ENCODE peak calls at places on chromosomes 3 and 15, in six cellular contexts. One of them, this sample, is unnamed.
A peak's percentile ranks its signal among the peaks of the same experiment; 100 is the strongest.

GRCh38 chr3:46705751-46706572 is 4.8 kb downstream of the TMIE start:
- DNase-seq in activated effector memory CD4-positive, alpha-beta T cell treated with anti-CD3 and anti-CD28 coated beads, Interleukin-2, amount 50 U/mL, for 16 hours: peak; percentile 51
- DNase-seq in Panc1: no peak
- DNase-seq in GDM1: no peak
- DNase-seq in NCI-H2029 treated with DMSO at 0.1 percent for 48 hours: no peak
- DNase-seq in EH: peak; percentile 90
- DNase-seq in this sample: no peak

GRCh38 chr15:87038404-87038803 is 958.7 kb downstream of the AGBL1 start:
- DNase-seq in EH: no peak
- DNase-seq in Panc1: no peak
- DNase-seq in NCI-H2029 treated with DMSO at 0.1 percent for 48 hours: no peak
- DNase-seq in activated effector memory CD4-positive, alpha-beta T cell treated with anti-CD3 and anti-CD28 coated beads, Interleukin-2, amount 50 U/mL, for 16 hours: no peak
- DNase-seq in GDM1: no peak
- DNase-seq in this sample: no peak

GRCh38 chr3:89038864-89039263 is 68.6 kb upstream of the EPHA3 start:
- DNase-seq in NCI-H2029 treated with DMSO at 0.1 percent for 48 hours: no peak
- DNase-seq in Panc1: no peak
- DNase-seq in GDM1: no peak
- DNase-seq in EH: no peak
- DNase-seq in activated effector memory CD4-positive, alpha-beta T cell treated with anti-CD3 and anti-CD28 coated beads, Interleukin-2, amount 50 U/mL, for 16 hours: no peak
- DNase-seq in this sample: no peak

GRCh38 chr3:69104585-69104984 is 17.8 kb downstream of the LMOD3 start:
- DNase-seq in Panc1: no peak
- DNase-seq in NCI-H2029 treated with DMSO at 0.1 percent for 48 hours: no peak
- DNase-seq in EH: no peak
- DNase-seq in activated effector memory CD4-positive, alpha-beta T cell treated with anti-CD3 and anti-CD28 coated beads, Interleukin-2, amount 50 U/mL, for 16 hours: no peak
- DNase-seq in GDM1: no peak
- DNase-seq in this sample: no peak

GRCh38 chr3:138043266-138044029 is 33.5 kb downstream of the CLDN18 start:
- DNase-seq in activated effector memory CD4-positive, alpha-beta T cell treated with anti-CD3 and anti-CD28 coated beads, Interleukin-2, amount 50 U/mL, for 16 hours: no peak
- DNase-seq in Panc1: no peak
- DNase-seq in GDM1: no peak
- DNase-seq in EH: peak; percentile 89
- DNase-seq in NCI-H2029 treated with DMSO at 0.1 percent for 48 hours: no peak
- DNase-seq in this sample: no peak

GRCh38 chr15:39338251-39338650 is 242.6 kb upstream of the THBS1 start:
- DNase-seq in EH: peak; percentile 23
- DNase-seq in GDM1: no peak
- DNase-seq in NCI-H2029 treated with DMSO at 0.1 percent for 48 hours: no peak
- DNase-seq in activated effector memory CD4-positive, alpha-beta T cell treated with anti-CD3 and anti-CD28 coated beads, Interleukin-2, amount 50 U/mL, for 16 hours: no peak
- DNase-seq in Panc1: no peak
- DNase-seq in this sample: no peak

GRCh38 chr3:58036287-58037032 is 28.2 kb downstream of the FLNB start:
- DNase-seq in EH: no peak
- DNase-seq in GDM1: no peak
- DNase-seq in NCI-H2029 treated with DMSO at 0.1 percent for 48 hours: no peak
- DNase-seq in Panc1: no peak
- DNase-seq in activated effector memory CD4-positive, alpha-beta T cell treated with anti-CD3 and anti-CD28 coated beads, Interleukin-2, amount 50 U/mL, for 16 hours: no peak
- DNase-seq in this sample: no peak

GRCh38 chr3:16399473-16399872 is 114.0 kb downstream of the RFTN1 start:
- DNase-seq in NCI-H2029 treated with DMSO at 0.1 percent for 48 hours: no peak
- DNase-seq in EH: peak; percentile 93
- DNase-seq in Panc1: no peak
- DNase-seq in activated effector memory CD4-positive, alpha-beta T cell treated with anti-CD3 and anti-CD28 coated beads, Interleukin-2, amount 50 U/mL, for 16 hours: no peak
- DNase-seq in GDM1: no peak
- DNase-seq in this sample: no peak

GRCh38 chr15:73822998-73823397 is 50.4 kb upstream of the TBC1D21 start:
- DNase-seq in NCI-H2029 treated with DMSO at 0.1 percent for 48 hours: no peak
- DNase-seq in GDM1: no peak
- DNase-seq in activated effector memory CD4-positive, alpha-beta T cell treated with anti-CD3 and anti-CD28 coated beads, Interleukin-2, amount 50 U/mL, for 16 hours: no peak
- DNase-seq in Panc1: no peak
- DNase-seq in EH: peak; percentile 53
- DNase-seq in this sample: no peak

GRCh38 chr15:101126618-101127502 is 125.0 kb downstream of the CHSY1 start:
- DNase-seq in NCI-H2029 treated with DMSO at 0.1 percent for 48 hours: no peak
- DNase-seq in GDM1: no peak
- DNase-seq in Panc1: no peak
- DNase-seq in EH: peak; percentile 77
- DNase-seq in activated effector memory CD4-positive, alpha-beta T cell treated with anti-CD3 and anti-CD28 coated beads, Interleukin-2, amount 50 U/mL, for 16 hours: no peak
- DNase-seq in this sample: no peak

GRCh38 chr15:58595516-58596238 is 153.8 kb downstream of the ADAM10 start:
- DNase-seq in activated effector memory CD4-positive, alpha-beta T cell treated with anti-CD3 and anti-CD28 coated beads, Interleukin-2, amount 50 U/mL, for 16 hours: no peak
- DNase-seq in GDM1: no peak
- DNase-seq in Panc1: no peak
- DNase-seq in EH: no peak
- DNase-seq in NCI-H2029 treated with DMSO at 0.1 percent for 48 hours: no peak
- DNase-seq in this sample: no peak

GRCh38 chr15:36370051-36370734 is 209.2 kb upstream of the CDIN1 start:
- DNase-seq in Panc1: no peak
- DNase-seq in GDM1: no peak
- DNase-seq in activated effector memory CD4-positive, alpha-beta T cell treated with anti-CD3 and anti-CD28 coated beads, Interleukin-2, amount 50 U/mL, for 16 hours: no peak
- DNase-seq in EH: no peak
- DNase-seq in NCI-H2029 treated with DMSO at 0.1 percent for 48 hours: no peak
- DNase-seq in this sample: no peak

GRCh38 chr3:8990266-8991215 is 27.3 kb upstream of the RAD18 start:
- DNase-seq in GDM1: no peak
- DNase-seq in activated effector memory CD4-positive, alpha-beta T cell treated with anti-CD3 and anti-CD28 coated beads, Interleukin-2, amount 50 U/mL, for 16 hours: no peak
- DNase-seq in NCI-H2029 treated with DMSO at 0.1 percent for 48 hours: no peak
- DNase-seq in EH: peak; percentile 59
- DNase-seq in Panc1: no peak
- DNase-seq in this sample: no peak

GRCh38 chr15:74351639-74352038 is 15.8 kb downstream of the CYP11A1 start:
- DNase-seq in EH: no peak
- DNase-seq in GDM1: no peak
- DNase-seq in Panc1: no peak
- DNase-seq in NCI-H2029 treated with DMSO at 0.1 percent for 48 hours: no peak
- DNase-seq in activated effector memory CD4-positive, alpha-beta T cell treated with anti-CD3 and anti-CD28 coated beads, Interleukin-2, amount 50 U/mL, for 16 hours: peak; percentile 14
- DNase-seq in this sample: no peak

GRCh38 chr15:64981812-64982431 is 7.8 kb downstream of the SPG21 start:
- DNase-seq in activated effector memory CD4-positive, alpha-beta T cell treated with anti-CD3 and anti-CD28 coated beads, Interleukin-2, amount 50 U/mL, for 16 hours: no peak
- DNase-seq in Panc1: no peak
- DNase-seq in GDM1: no peak
- DNase-seq in NCI-H2029 treated with DMSO at 0.1 percent for 48 hours: no peak
- DNase-seq in EH: no peak
- DNase-seq in this sample: no peak

GRCh38 chr15:67107014-67107812 is 41.8 kb downstream of the SMAD3 start:
- DNase-seq in EH: peak; percentile 100
- DNase-seq in NCI-H2029 treated with DMSO at 0.1 percent for 48 hours: no peak
- DNase-seq in GDM1: no peak
- DNase-seq in Panc1: peak; percentile 99
- DNase-seq in activated effector memory CD4-positive, alpha-beta T cell treated with anti-CD3 and anti-CD28 coated beads, Interleukin-2, amount 50 U/mL, for 16 hours: no peak
- DNase-seq in this sample: peak; percentile 58

GRCh38 chr3:55488398-55489055 is 1.4 kb upstream of the WNT5A start:
- DNase-seq in Panc1: no peak
- DNase-seq in GDM1: no peak
- DNase-seq in NCI-H2029 treated with DMSO at 0.1 percent for 48 hours: no peak
- DNase-seq in activated effector memory CD4-positive, alpha-beta T cell treated with anti-CD3 and anti-CD28 coated beads, Interleukin-2, amount 50 U/mL, for 16 hours: no peak
- DNase-seq in EH: peak; percentile 92
- DNase-seq in this sample: peak; percentile 18

GRCh38 chr3:161371441-161372320 is at the start of gene SPTSSB:
- DNase-seq in activated effector memory CD4-positive, alpha-beta T cell treated with anti-CD3 and anti-CD28 coated beads, Interleukin-2, amount 50 U/mL, for 16 hours: peak; percentile 76
- DNase-seq in GDM1: no peak
- DNase-seq in EH: peak; percentile 36
- DNase-seq in Panc1: no peak
- DNase-seq in NCI-H2029 treated with DMSO at 0.1 percent for 48 hours: no peak
- DNase-seq in this sample: peak; percentile 5

GRCh38 chr3:126023390-126023789 is 54.4 kb downstream of the ROPN1B start:
- DNase-seq in GDM1: no peak
- DNase-seq in EH: no peak
- DNase-seq in Panc1: no peak
- DNase-seq in NCI-H2029 treated with DMSO at 0.1 percent for 48 hours: no peak
- DNase-seq in activated effector memory CD4-positive, alpha-beta T cell treated with anti-CD3 and anti-CD28 coated beads, Interleukin-2, amount 50 U/mL, for 16 hours: no peak
- DNase-seq in this sample: no peak

GRCh38 chr15:75153084-75153483 is 48.6 kb upstream of the C15orf39 start:
- DNase-seq in GDM1: peak; percentile 89
- DNase-seq in EH: peak; percentile 49
- DNase-seq in Panc1: no peak
- DNase-seq in NCI-H2029 treated with DMSO at 0.1 percent for 48 hours: no peak
- DNase-seq in activated effector memory CD4-positive, alpha-beta T cell treated with anti-CD3 and anti-CD28 coated beads, Interleukin-2, amount 50 U/mL, for 16 hours: no peak
- DNase-seq in this sample: peak; percentile 92

GRCh38 chr3:129596194-129597086 is 10.0 kb downstream of the PLXND1 start:
- DNase-seq in NCI-H2029 treated with DMSO at 0.1 percent for 48 hours: no peak
- DNase-seq in GDM1: no peak
- DNase-seq in EH: peak; percentile 99
- DNase-seq in Panc1: no peak
- DNase-seq in activated effector memory CD4-positive, alpha-beta T cell treated with anti-CD3 and anti-CD28 coated beads, Interleukin-2, amount 50 U/mL, for 16 hours: no peak
- DNase-seq in this sample: peak; percentile 35

GRCh38 chr15:39860871-39861270 is 59.2 kb downstream of the GPR176 start:
- DNase-seq in NCI-H2029 treated with DMSO at 0.1 percent for 48 hours: no peak
- DNase-seq in Panc1: no peak
- DNase-seq in GDM1: no peak
- DNase-seq in EH: no peak
- DNase-seq in activated effector memory CD4-positive, alpha-beta T cell treated with anti-CD3 and anti-CD28 coated beads, Interleukin-2, amount 50 U/mL, for 16 hours: no peak
- DNase-seq in this sample: no peak

GRCh38 chr3:101167341-101167740 is 153.0 kb downstream of the IMPG2 start:
- DNase-seq in EH: no peak
- DNase-seq in activated effector memory CD4-positive, alpha-beta T cell treated with anti-CD3 and anti-CD28 coated beads, Interleukin-2, amount 50 U/mL, for 16 hours: no peak
- DNase-seq in Panc1: no peak
- DNase-seq in NCI-H2029 treated with DMSO at 0.1 percent for 48 hours: no peak
- DNase-seq in GDM1: no peak
- DNase-seq in this sample: no peak

GRCh38 chr15:80967451-80967850 is 22.2 kb downstream of the MESD start:
- DNase-seq in EH: peak; percentile 86
- DNase-seq in activated effector memory CD4-positive, alpha-beta T cell treated with anti-CD3 and anti-CD28 coated beads, Interleukin-2, amount 50 U/mL, for 16 hours: no peak
- DNase-seq in Panc1: no peak
- DNase-seq in NCI-H2029 treated with DMSO at 0.1 percent for 48 hours: no peak
- DNase-seq in GDM1: no peak
- DNase-seq in this sample: no peak

GRCh38 chr15:73078722-73079121 is 26.5 kb downstream of the NEO1 start:
- DNase-seq in NCI-H2029 treated with DMSO at 0.1 percent for 48 hours: peak; percentile 3
- DNase-seq in Panc1: no peak
- DNase-seq in GDM1: no peak
- DNase-seq in activated effector memory CD4-positive, alpha-beta T cell treated with anti-CD3 and anti-CD28 coated beads, Interleukin-2, amount 50 U/mL, for 16 hours: no peak
- DNase-seq in EH: peak; percentile 72
- DNase-seq in this sample: no peak

GRCh38 chr3:127183931-127184869 is 8.7 kb upstream of the PRR23E start:
- DNase-seq in NCI-H2029 treated with DMSO at 0.1 percent for 48 hours: no peak
- DNase-seq in Panc1: no peak
- DNase-seq in GDM1: no peak
- DNase-seq in EH: no peak
- DNase-seq in activated effector memory CD4-positive, alpha-beta T cell treated with anti-CD3 and anti-CD28 coated beads, Interleukin-2, amount 50 U/mL, for 16 hours: peak; percentile 43
- DNase-seq in this sample: no peak

GRCh38 chr15:90031231-90031791 is 30.2 kb downstream of the ZNF710 start:
- DNase-seq in activated effector memory CD4-positive, alpha-beta T cell treated with anti-CD3 and anti-CD28 coated beads, Interleukin-2, amount 50 U/mL, for 16 hours: peak; percentile 59
- DNase-seq in GDM1: no peak
- DNase-seq in NCI-H2029 treated with DMSO at 0.1 percent for 48 hours: no peak
- DNase-seq in EH: peak; percentile 73
- DNase-seq in Panc1: no peak
- DNase-seq in this sample: no peak

GRCh38 chr3:116661196-116661595 is 48.4 kb upstream of the TUSC7 start:
- DNase-seq in NCI-H2029 treated with DMSO at 0.1 percent for 48 hours: no peak
- DNase-seq in Panc1: no peak
- DNase-seq in EH: no peak
- DNase-seq in GDM1: no peak
- DNase-seq in activated effector memory CD4-positive, alpha-beta T cell treated with anti-CD3 and anti-CD28 coated beads, Interleukin-2, amount 50 U/mL, for 16 hours: no peak
- DNase-seq in this sample: no peak

GRCh38 chr3:84893211-84893610 is 65.6 kb upstream of the CADM2 start:
- DNase-seq in Panc1: no peak
- DNase-seq in activated effector memory CD4-positive, alpha-beta T cell treated with anti-CD3 and anti-CD28 coated beads, Interleukin-2, amount 50 U/mL, for 16 hours: no peak
- DNase-seq in GDM1: no peak
- DNase-seq in NCI-H2029 treated with DMSO at 0.1 percent for 48 hours: peak; percentile 97
- DNase-seq in EH: no peak
- DNase-seq in this sample: no peak

GRCh38 chr3:160279657-160280056 is 54.4 kb downstream of the C3orf80 start:
- DNase-seq in GDM1: no peak
- DNase-seq in NCI-H2029 treated with DMSO at 0.1 percent for 48 hours: no peak
- DNase-seq in Panc1: no peak
- DNase-seq in EH: peak; percentile 6
- DNase-seq in activated effector memory CD4-positive, alpha-beta T cell treated with anti-CD3 and anti-CD28 coated beads, Interleukin-2, amount 50 U/mL, for 16 hours: no peak
- DNase-seq in this sample: no peak

GRCh38 chr3:139121513-139122220 is 77.0 kb upstream of the PRR23C start:
- DNase-seq in Panc1: no peak
- DNase-seq in NCI-H2029 treated with DMSO at 0.1 percent for 48 hours: no peak
- DNase-seq in GDM1: no peak
- DNase-seq in activated effector memory CD4-positive, alpha-beta T cell treated with anti-CD3 and anti-CD28 coated beads, Interleukin-2, amount 50 U/mL, for 16 hours: no peak
- DNase-seq in EH: peak; percentile 28
- DNase-seq in this sample: no peak

GRCh38 chr3:194465920-194466570 is 20.8 kb downstream of the ATP13A3 start:
- DNase-seq in GDM1: no peak
- DNase-seq in activated effector memory CD4-positive, alpha-beta T cell treated with anti-CD3 and anti-CD28 coated beads, Interleukin-2, amount 50 U/mL, for 16 hours: no peak
- DNase-seq in NCI-H2029 treated with DMSO at 0.1 percent for 48 hours: no peak
- DNase-seq in EH: no peak
- DNase-seq in Panc1: no peak
- DNase-seq in this sample: no peak

GRCh38 chr3:156140196-156140595 is 19.8 kb downstream of the KCNAB1 start:
- DNase-seq in activated effector memory CD4-positive, alpha-beta T cell treated with anti-CD3 and anti-CD28 coated beads, Interleukin-2, amount 50 U/mL, for 16 hours: no peak
- DNase-seq in Panc1: no peak
- DNase-seq in EH: no peak
- DNase-seq in GDM1: no peak
- DNase-seq in NCI-H2029 treated with DMSO at 0.1 percent for 48 hours: no peak
- DNase-seq in this sample: no peak

GRCh38 chr3:12895391-12896205 is 54.2 kb upstream of the RPL32 start:
- DNase-seq in activated effector memory CD4-positive, alpha-beta T cell treated with anti-CD3 and anti-CD28 coated beads, Interleukin-2, amount 50 U/mL, for 16 hours: no peak
- DNase-seq in EH: no peak
- DNase-seq in NCI-H2029 treated with DMSO at 0.1 percent for 48 hours: no peak
- DNase-seq in Panc1: no peak
- DNase-seq in GDM1: no peak
- DNase-seq in this sample: no peak

GRCh38 chr15:50051811-50052419 is 67.1 kb downstream of the ATP8B4 start:
- DNase-seq in Panc1: peak; percentile 79
- DNase-seq in NCI-H2029 treated with DMSO at 0.1 percent for 48 hours: peak; percentile 6
- DNase-seq in GDM1: peak; percentile 9
- DNase-seq in EH: peak; percentile 81
- DNase-seq in activated effector memory CD4-positive, alpha-beta T cell treated with anti-CD3 and anti-CD28 coated beads, Interleukin-2, amount 50 U/mL, for 16 hours: no peak
- DNase-seq in this sample: peak; percentile 19

GRCh38 chr15:71048913-71049675 is 66.2 kb upstream of the THSD4 start:
- DNase-seq in activated effector memory CD4-positive, alpha-beta T cell treated with anti-CD3 and anti-CD28 coated beads, Interleukin-2, amount 50 U/mL, for 16 hours: no peak
- DNase-seq in Panc1: no peak
- DNase-seq in GDM1: no peak
- DNase-seq in NCI-H2029 treated with DMSO at 0.1 percent for 48 hours: no peak
- DNase-seq in EH: peak; percentile 95
- DNase-seq in this sample: no peak

GRCh38 chr3:58137306-58137705 is 73.5 kb downstream of the DNASE1L3 start:
- DNase-seq in EH: no peak
- DNase-seq in NCI-H2029 treated with DMSO at 0.1 percent for 48 hours: no peak
- DNase-seq in GDM1: no peak
- DNase-seq in Panc1: no peak
- DNase-seq in activated effector memory CD4-positive, alpha-beta T cell treated with anti-CD3 and anti-CD28 coated beads, Interleukin-2, amount 50 U/mL, for 16 hours: no peak
- DNase-seq in this sample: no peak

GRCh38 chr3:153072382-153072781 is 89.6 kb upstream of the RAP2B start:
- DNase-seq in EH: no peak
- DNase-seq in activated effector memory CD4-positive, alpha-beta T cell treated with anti-CD3 and anti-CD28 coated beads, Interleukin-2, amount 50 U/mL, for 16 hours: no peak
- DNase-seq in GDM1: no peak
- DNase-seq in Panc1: no peak
- DNase-seq in NCI-H2029 treated with DMSO at 0.1 percent for 48 hours: no peak
- DNase-seq in this sample: peak; percentile 42

GRCh38 chr3:180306691-180307090 is 270.0 kb upstream of the PEX5L start:
- DNase-seq in Panc1: no peak
- DNase-seq in GDM1: no peak
- DNase-seq in EH: no peak
- DNase-seq in NCI-H2029 treated with DMSO at 0.1 percent for 48 hours: peak; percentile 81
- DNase-seq in activated effector memory CD4-positive, alpha-beta T cell treated with anti-CD3 and anti-CD28 coated beads, Interleukin-2, amount 50 U/mL, for 16 hours: no peak
- DNase-seq in this sample: no peak

This sample was measured in K562.